ENCODE peak calls at places on chromosomes 13 and 19, in ten cellular contexts. G, I, F, X, Z, K, W, R, Y and M are unnamed samples. For H3K4me1, the result is how much of the 10 kb centered on the place peaks cover.

GRCh38 chr13:47114030-47114429 is 217.2 kb upstream of the HTR2A start:
- DNase-seq in Z (no peak), K (no peak), G (no peak), W (no peak), I (no peak), F (peak), Y (no peak), R (no peak), X (no peak), M (no peak)

GRCh38 chr19:30393046-30393445 is 20.9 kb downstream of the ZNF536 start:
- DNase-seq in Y (no peak), R (no peak), W (no peak), K (no peak), X (no peak), Z (no peak), I (no peak), G (no peak), F (no peak), M (no peak)

GRCh38 chr13:113616281-113616906 is 31.8 kb downstream of the TFDP1 start:
- DNase-seq in X (no peak), G (no peak), R (no peak), W (no peak), K (peak), F (no peak), Y (no peak), Z (no peak), I (no peak), M (peak)

GRCh38 chr19:5480427-5480836 is 25.2 kb downstream of the ZNRF4 start:
- DNase-seq in I (no peak), Z (peak), W (peak), X (peak), K (no peak), R (peak), Y (peak), F (no peak), G (no peak), M (peak)

GRCh38 chr13:66864627-66865026 is 365.5 kb downstream of the PCDH9 start:
- DNase-seq in I (no peak), Y (no peak), Z (no peak), G (no peak), K (no peak), W (no peak), F (no peak), X (peak), R (no peak), M (no peak)

GRCh38 chr19:42270346-42271044 is 1.4 kb downstream of the CIC start:
- DNase-seq in K (no peak), G (peak), Z (peak), X (peak), W (no peak), I (peak), F (peak), R (no peak), Y (peak), M (peak)

GRCh38 chr13:20921572-20921971 is 19.0 kb upstream of the XPO4 start:
- DNase-seq in W (no peak), F (no peak), K (no peak), X (no peak), Z (no peak), Y (no peak), I (no peak), G (no peak), R (no peak), M (no peak)

GRCh38 chr19:56111601-56112312 is 9.3 kb downstream of the ZNF787 start:
- DNase-seq in K (no peak), R (peak), I (no peak), X (no peak), W (no peak), G (no peak), F (no peak), Y (peak), Z (peak), M (peak)

GRCh38 chr19:5498817-5499535 is 43.8 kb downstream of the ZNRF4 start:
- DNase-seq in X (no peak), I (no peak), Y (no peak), G (no peak), W (no peak), R (peak), Z (no peak), F (no peak), K (no peak), M (no peak)

GRCh38 chr13:37209621-37210020 is 104.2 kb upstream of the CSNK1A1L start:
- DNase-seq in Z (no peak), K (no peak), I (no peak), F (peak), Y (no peak), R (no peak), W (no peak), X (no peak), G (no peak), M (no peak)

GRCh38 chr13:108959254-108959653 is 329.8 kb downstream of the MYO16 start:
- DNase-seq in W (no peak), I (no peak), Z (no peak), R (no peak), K (no peak), F (peak), X (no peak), Y (no peak), G (no peak), M (no peak)

GRCh38 chr13:85230754-85231153 is 568.5 kb downstream of the SLITRK6 start:
- DNase-seq in Y (no peak), G (no peak), X (no peak), I (no peak), F (no peak), R (no peak), Z (no peak), K (no peak), W (no peak), M (no peak)

GRCh38 chr19:12665646-12666304 is 767 bp downstream of the MAN2B1 start:
- DNase-seq in R (no peak), Z (no peak), X (peak), F (no peak), I (no peak), W (no peak), Y (no peak), G (no peak), K (no peak), M (no peak)

GRCh38 chr13:66506031-66506777 is 723.9 kb downstream of the PCDH9 start:
- DNase-seq in G (no peak), X (no peak), Z (no peak), K (no peak), R (no peak), I (no peak), F (no peak), Y (no peak), W (no peak), M (no peak)

GRCh38 chr13:37490176-37490575 is 108.4 kb downstream of the POSTN start:
- DNase-seq in K (no peak), G (no peak), R (no peak), W (no peak), F (peak), I (no peak), Z (no peak), X (no peak), Y (no peak), M (no peak)

GRCh38 chr13:44141213-44141724 is 232.4 kb upstream of the SERP2 start:
- DNase-seq in W (peak), Y (no peak), X (peak), F (no peak), K (peak), G (no peak), Z (peak), R (peak), I (no peak), M (peak)

GRCh38 chr19:29524912-29525870 is 603 bp upstream of the VSTM2B start:
- DNase-seq in W (no peak), X (no peak), Z (no peak), K (no peak), I (no peak), F (no peak), Y (no peak), G (no peak), R (peak), M (no peak)

GRCh38 chr13:34591801-34592454 is 350.1 kb upstream of the NBEA start:
- DNase-seq in K (peak), I (no peak), X (no peak), F (peak), R (no peak), Y (no peak), G (peak), W (no peak), Z (peak), M (peak)

GRCh38 chr19:8654591-8655339 is 24.3 kb downstream of the NFILZ start:
- DNase-seq in W (peak), R (peak), Z (peak), Y (peak), K (no peak), I (peak), F (no peak), X (peak), G (no peak), M (peak)

GRCh38 chr19:10544753-10545251 is 1.1 kb downstream of the ATG4D start:
- DNase-seq in R (peak), X (peak), F (no peak), W (peak), K (no peak), Z (peak), I (no peak), G (no peak), Y (no peak), M (peak)
- H3K4me3 ChIP-seq in R (peak), X (peak), F (peak), W (peak), K (peak), Z (no peak), I (peak), G (peak), Y (peak), M (no peak)

GRCh38 chr19:51546650-51547396 is 15.4 kb upstream of the SIGLEC6 start:
- DNase-seq in R (no peak), Y (no peak), X (no peak), F (peak), I (no peak), W (peak), Z (no peak), G (no peak), K (no peak), M (no peak)

GRCh38 chr19:51547397-51548212 is 16.1 kb upstream of the SIGLEC6 start:
- DNase-seq in G (no peak), X (no peak), I (no peak), Y (no peak), F (no peak), R (no peak), Z (no peak), K (no peak), W (peak), M (no peak)

GRCh38 chr19:51549533-51550324 is 18.3 kb upstream of the SIGLEC6 start:
- DNase-seq in I (no peak), W (peak), Y (no peak), Z (no peak), X (no peak), G (no peak), K (no peak), F (no peak), R (no peak), M (no peak)

GRCh38 chr19:51548891-51549305 is 17.4 kb upstream of the SIGLEC6 start:
- DNase-seq in G (no peak), W (no peak), Y (no peak), R (no peak), X (no peak), I (no peak), F (no peak), K (no peak), Z (no peak), M (no peak)

GRCh38 chr19:51548213-51548651 is 16.8 kb upstream of the SIGLEC6 start:
- DNase-seq in F (no peak), I (no peak), R (no peak), Z (no peak), K (no peak), Y (no peak), W (peak), X (no peak), G (no peak), M (no peak)
- H3K4me1 ChIP-seq in F (under half), I (under half), R (under half), Z (under half), K (under half), Y (under half), W (half or more), X (under half), G (under half), M (under half)

GRCh38 chr19:35133826-35134225 is 1.0 kb downstream of the LGI4 start:
- DNase-seq in W (no peak), Y (no peak), X (no peak), F (no peak), G (no peak), I (no peak), R (no peak), Z (no peak), K (no peak), M (no peak)
- TF ChIP-seq CTCF in W (no peak), Y (no peak), X (no peak), F (no peak), G (no peak), I (no peak), R (no peak), Z (no peak), K (no peak), M (no peak)

DNA sequence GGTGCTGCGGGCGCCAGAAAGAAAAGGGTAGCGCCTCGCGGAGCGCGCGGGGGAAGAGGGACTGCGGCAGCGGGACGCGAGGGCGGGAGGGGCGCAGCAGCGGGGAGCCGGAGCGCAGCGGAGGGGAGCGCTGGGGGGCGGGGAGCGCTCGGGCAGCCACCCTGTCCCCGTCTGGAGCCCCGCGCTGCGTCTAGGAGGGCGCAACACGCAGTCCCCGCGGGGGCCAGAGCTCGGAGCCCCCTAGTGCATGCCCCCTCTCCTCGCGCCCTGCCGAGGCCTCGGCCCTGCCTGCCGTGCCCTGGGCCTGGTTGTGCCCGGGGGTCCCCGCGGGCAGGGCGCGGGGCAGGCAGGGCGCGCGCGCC is 37.9 kb downstream of the SOX1 start:
- DNase-seq in X (no peak), F (no peak), I (no peak), Z (no peak), G (no peak), Y (no peak), K (no peak), W (no peak), R (no peak), M (no peak)
- H3K4me3 ChIP-seq in X (no peak), F (no peak), I (no peak), Z (no peak), G (no peak), Y (no peak), K (no peak), W (no peak), R (peak), M (no peak)

DNA sequence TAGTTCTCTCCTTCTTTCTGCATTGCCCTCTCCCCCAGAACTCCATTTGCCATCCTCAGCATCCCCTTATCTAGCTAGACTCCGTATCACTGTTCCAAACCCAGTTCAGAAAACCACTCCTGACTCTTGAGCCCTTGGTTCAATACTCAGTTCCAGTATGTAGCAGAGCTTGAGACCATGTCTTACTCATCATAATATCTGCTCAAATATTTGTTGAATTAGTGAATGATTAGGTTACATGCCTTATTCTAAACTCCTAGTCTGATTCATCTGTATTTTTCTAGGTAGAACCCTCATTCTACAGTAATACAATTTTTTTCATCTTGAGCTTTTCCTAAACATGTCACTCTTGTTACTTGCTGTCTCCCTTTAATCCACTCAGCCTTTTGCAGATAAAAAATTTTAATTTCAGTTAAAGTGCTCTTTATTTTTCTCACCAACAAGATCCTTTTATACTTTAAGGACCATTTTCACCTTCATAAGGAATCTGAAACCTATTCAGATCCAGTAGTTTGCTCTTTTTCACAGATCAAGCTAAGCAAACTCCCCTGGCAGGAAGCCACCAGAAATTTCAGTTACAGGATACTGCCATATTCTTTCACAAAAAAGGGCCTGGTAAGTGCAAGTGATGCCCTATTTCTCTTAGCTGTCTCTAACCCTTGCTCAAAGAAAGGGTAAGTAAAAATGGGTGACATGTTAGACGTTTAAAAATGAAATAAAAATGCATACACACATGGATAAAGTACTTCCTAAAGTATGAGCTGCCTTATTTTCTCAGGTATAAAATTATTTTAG is 23.1 kb upstream of the INTS6 start:
- DNase-seq in X (no peak), R (no peak), F (peak), K (no peak), I (no peak), Y (no peak), W (no peak), G (no peak), Z (no peak), M (no peak)
- H3K4me1 ChIP-seq in X (under half), R (under half), F (under half), K (under half), I (under half), Y (under half), W (under half), G (under half), Z (under half), M (under half)

GRCh38 chr13:31012285-31013024 is 80.0 kb downstream of the TEX26 start:
- DNase-seq in Z (no peak), W (peak), Y (no peak), X (no peak), G (no peak), R (peak), K (no peak), F (no peak), I (no peak), M (no peak)
- TF ChIP-seq CTCF in Z (peak), W (peak), Y (no peak), X (peak), G (no peak), R (peak), K (no peak), F (peak), I (peak), M (no peak)

DNA sequence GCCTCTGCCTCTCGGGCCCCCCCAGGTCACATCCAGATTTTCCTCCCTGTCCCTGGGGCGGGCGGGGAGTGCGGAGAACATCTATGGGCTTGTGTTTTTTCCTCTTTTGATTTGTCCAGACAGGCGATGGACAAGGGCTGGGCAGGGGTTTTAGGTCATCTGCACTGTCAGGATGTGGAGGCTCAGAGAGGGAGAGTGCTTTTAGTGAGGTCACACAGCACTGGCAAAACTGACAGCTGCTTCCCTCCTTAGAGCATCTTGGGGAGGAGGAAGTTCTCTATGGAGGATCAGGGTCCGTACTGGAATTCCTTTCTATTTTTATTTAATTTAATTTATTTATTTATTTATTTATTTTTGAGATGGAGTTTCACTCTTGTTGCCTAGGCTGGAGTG is 38.9 kb downstream of the NFIC start:
- DNase-seq in Z (no peak), Y (no peak), F (no peak), W (no peak), X (no peak), R (no peak), K (no peak), I (no peak), G (no peak), M (no peak)
- H3K4me3 ChIP-seq in Z (no peak), Y (peak), F (no peak), W (no peak), X (no peak), R (no peak), K (no peak), I (peak), G (peak), M (no peak)

GRCh38 chr19:47110521-47111080 is 3.0 kb downstream of the ZC3H4 start:
- DNase-seq in R (no peak), F (no peak), W (no peak), G (no peak), Y (no peak), Z (no peak), K (no peak), I (no peak), X (peak), M (peak)
- H3K4me1 ChIP-seq in R (under half), F (under half), W (under half), G (under half), Y (half or more), Z (under half), K (under half), I (under half), X (under half), M (under half)

DNA sequence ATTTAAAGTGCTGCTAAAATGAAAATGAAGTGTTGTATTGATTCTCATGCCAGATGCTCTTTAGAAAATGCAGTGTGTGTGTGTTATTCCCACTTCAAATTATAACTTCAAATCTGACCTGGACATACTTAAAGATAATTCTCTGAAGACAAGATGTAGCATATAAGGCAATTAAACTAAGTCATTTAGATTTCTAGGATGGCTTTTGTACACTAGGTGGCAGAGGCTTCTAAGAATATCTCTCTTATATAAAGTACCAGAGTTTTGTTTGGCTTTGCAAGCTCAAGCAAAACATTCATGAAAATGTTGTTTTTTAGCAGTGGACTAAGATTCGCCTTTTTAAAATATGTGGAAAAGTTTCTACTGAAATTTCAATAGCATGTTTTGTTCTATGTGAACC is 407.2 kb downstream of the GPC5 start:
- DNase-seq in X (peak), Y (no peak), F (no peak), R (peak), G (no peak), K (no peak), Z (no peak), W (no peak), I (no peak), M (no peak)
- TF ChIP-seq CTCF in X (no peak), Y (no peak), F (peak), R (peak), G (no peak), K (no peak), Z (no peak), W (no peak), I (no peak), M (no peak)